ENCODE peak calls at places on chromosomes 12 and 14, in four cellular contexts. One of them, this sample, is unnamed.

GRCh38 chr14:20805485-20805884 is 2.8 kb upstream of the RNASE1 start:
- DNase-seq in HepG2: no peak
- DNase-seq in GM12878: no peak
- DNase-seq in H1: no peak
- DNase-seq in this sample: no peak

GRCh38 chr14:69571879-69572633 is 2.6 kb downstream of the CCDC177 start:
- DNase-seq in HepG2: peak
- DNase-seq in H1: no peak
- DNase-seq in GM12878: no peak
- DNase-seq in this sample: no peak

GRCh38 chr12:106865685-106866084 is 90.0 kb upstream of the TMEM263 start:
- DNase-seq in GM12878: no peak
- DNase-seq in HepG2: no peak
- DNase-seq in H1: no peak
- DNase-seq in this sample: peak

GRCh38 chr12:29838768-29839167 is 55.0 kb upstream of the TMTC1 start:
- DNase-seq in H1: no peak
- DNase-seq in GM12878: no peak
- DNase-seq in HepG2: no peak
- DNase-seq in this sample: no peak

GRCh38 chr12:43795716-43796282 is 10.3 kb downstream of the TWF1 start:
- DNase-seq in H1: no peak
- DNase-seq in GM12878: no peak
- DNase-seq in HepG2: peak
- DNase-seq in this sample: no peak

GRCh38 chr12:80620281-80620680 is 87.2 kb upstream of the MYF6 start:
- DNase-seq in GM12878: no peak
- DNase-seq in HepG2: no peak
- DNase-seq in H1: no peak
- DNase-seq in this sample: no peak

GRCh38 chr12:76250256-76250655 is 98.0 kb downstream of the BBS10 start:
- DNase-seq in GM12878: no peak
- DNase-seq in H1: no peak
- DNase-seq in HepG2: no peak
- DNase-seq in this sample: no peak

GRCh38 chr12:29427964-29428363 is 47.0 kb upstream of the ERGIC2 start:
- DNase-seq in HepG2: peak
- DNase-seq in H1: no peak
- DNase-seq in GM12878: peak
- DNase-seq in this sample: peak

GRCh38 chr12:98758331-98758730 is 113.2 kb downstream of the APAF1 start:
- DNase-seq in GM12878: no peak
- DNase-seq in H1: no peak
- DNase-seq in HepG2: no peak
- DNase-seq in this sample: no peak

GRCh38 chr12:109716092-109716479 is 2.5 kb downstream of the FAM222A start:
- DNase-seq in GM12878: no peak
- DNase-seq in H1: no peak
- DNase-seq in HepG2: no peak
- DNase-seq in this sample: no peak

GRCh38 chr12:5945071-5946008 is at the start of gene ANO2:
- DNase-seq in H1: no peak
- DNase-seq in HepG2: no peak
- DNase-seq in GM12878: no peak
- DNase-seq in this sample: peak

GRCh38 chr14:60736494-60736893 is 1.9 kb downstream of the MNAT1 start:
- DNase-seq in H1: no peak
- DNase-seq in GM12878: no peak
- DNase-seq in HepG2: peak
- DNase-seq in this sample: no peak

GRCh38 chr14:54803396-54803795 is 99.2 kb downstream of the GCH1 start:
- DNase-seq in HepG2: no peak
- DNase-seq in GM12878: no peak
- DNase-seq in H1: no peak
- DNase-seq in this sample: no peak

GRCh38 chr12:6450869-6451347 is 934 bp upstream of the TAPBPL start:
- DNase-seq in HepG2: no peak
- DNase-seq in GM12878: no peak
- DNase-seq in H1: no peak
- DNase-seq in this sample: peak

GRCh38 chr12:1928439-1929121 is 10.1 kb upstream of the CACNA2D4 start:
- DNase-seq in H1: no peak
- DNase-seq in GM12878: no peak
- DNase-seq in HepG2: no peak
- DNase-seq in this sample: no peak

GRCh38 chr14:46490150-46490769 is 161.3 kb downstream of the RPL10L start:
- DNase-seq in HepG2: peak
- DNase-seq in H1: no peak
- DNase-seq in GM12878: peak
- DNase-seq in this sample: peak

GRCh38 chr12:62778187-62778586 is 156.8 kb downstream of the PPM1H start:
- DNase-seq in GM12878: no peak
- DNase-seq in HepG2: no peak
- DNase-seq in H1: no peak
- DNase-seq in this sample: no peak

GRCh38 chr14:29800961-29801360 is 126.7 kb downstream of the PRKD1 start:
- DNase-seq in GM12878: no peak
- DNase-seq in H1: no peak
- DNase-seq in HepG2: no peak
- DNase-seq in this sample: no peak

GRCh38 chr14:56005580-56006053 is 112.6 kb upstream of the PELI2 start:
- DNase-seq in H1: no peak
- DNase-seq in GM12878: no peak
- DNase-seq in HepG2: no peak
- DNase-seq in this sample: no peak

GRCh38 chr12:85130631-85131030 is 94.5 kb downstream of the LRRIQ1 start:
- DNase-seq in H1: no peak
- DNase-seq in HepG2: no peak
- DNase-seq in GM12878: no peak
- DNase-seq in this sample: peak

GRCh38 chr12:30330565-30330964 is 365.1 kb downstream of the IPO8 start:
- DNase-seq in H1: no peak
- DNase-seq in HepG2: no peak
- DNase-seq in GM12878: no peak
- DNase-seq in this sample: peak

GRCh38 chr12:402127-402456 is 648 bp downstream of the CCDC77 start:
- DNase-seq in HepG2: peak
- DNase-seq in GM12878: no peak
- DNase-seq in H1: no peak
- DNase-seq in this sample: peak

GRCh38 chr12:32983968-32984367 is 87.4 kb upstream of the PKP2 start:
- DNase-seq in H1: peak
- DNase-seq in HepG2: no peak
- DNase-seq in GM12878: no peak
- DNase-seq in this sample: peak

GRCh38 chr12:2642176-2642892 is 152.4 kb upstream of the FKBP4 start:
- DNase-seq in H1: no peak
- DNase-seq in HepG2: no peak
- DNase-seq in GM12878: no peak
- DNase-seq in this sample: no peak

GRCh38 chr12:2845280-2845679 is 10.4 kb upstream of the NRIP2 start:
- DNase-seq in GM12878: no peak
- DNase-seq in HepG2: no peak
- DNase-seq in H1: no peak
- DNase-seq in this sample: no peak

GRCh38 chr12:93645702-93646101 is 31.5 kb upstream of the CRADD start:
- DNase-seq in GM12878: no peak
- DNase-seq in HepG2: no peak
- DNase-seq in H1: no peak
- DNase-seq in this sample: no peak

GRCh38 chr14:91693342-91693741 is 38.5 kb downstream of the CATSPERB start:
- DNase-seq in H1: no peak
- DNase-seq in GM12878: no peak
- DNase-seq in HepG2: peak
- DNase-seq in this sample: no peak

GRCh38 chr12:100672075-100672592 is 98.7 kb downstream of the GAS2L3 start:
- DNase-seq in HepG2: peak
- DNase-seq in GM12878: no peak
- DNase-seq in H1: no peak
- DNase-seq in this sample: no peak

GRCh38 chr12:51334774-51335173 is 10.8 kb upstream of the BIN2 start:
- DNase-seq in GM12878: no peak
- DNase-seq in HepG2: no peak
- DNase-seq in H1: no peak
- DNase-seq in this sample: no peak

GRCh38 chr14:61524211-61524806 is 171.0 kb upstream of the HIF1A start:
- DNase-seq in GM12878: no peak
- DNase-seq in HepG2: peak
- DNase-seq in H1: no peak
- DNase-seq in this sample: no peak

GRCh38 chr12:94973202-94973601 is 30.3 kb downstream of the NDUFA12 start:
- DNase-seq in GM12878: no peak
- DNase-seq in HepG2: no peak
- DNase-seq in H1: no peak
- DNase-seq in this sample: no peak

GRCh38 chr14:64049616-64050381 is 197.0 kb downstream of the SYNE2 start:
- DNase-seq in H1: no peak
- DNase-seq in GM12878: no peak
- DNase-seq in HepG2: no peak
- DNase-seq in this sample: no peak

GRCh38 chr14:105411017-105411941 is 8.3 kb upstream of the MTA1 start:
- DNase-seq in HepG2: no peak
- DNase-seq in H1: no peak
- DNase-seq in GM12878: no peak
- DNase-seq in this sample: no peak

GRCh38 chr12:119876761-119877638 is at the start of gene CIT:
- DNase-seq in H1: peak
- DNase-seq in GM12878: peak
- DNase-seq in HepG2: peak
- DNase-seq in this sample: peak
- TF ChIP-seq SUZ12 in H1: no peak
- TF ChIP-seq SUZ12 in GM12878: no peak
- TF ChIP-seq SUZ12 in HepG2: no peak
- TF ChIP-seq SUZ12 in this sample: no peak

GRCh38 chr14:103444837-103445524 is 59.8 kb downstream of the MARK3 start:
- DNase-seq in HepG2: no peak
- DNase-seq in H1: no peak
- DNase-seq in GM12878: no peak
- DNase-seq in this sample: no peak

GRCh38 chr14:103449762-103450161 is 64.5 kb downstream of the MARK3 start:
- DNase-seq in H1: no peak
- DNase-seq in GM12878: no peak
- DNase-seq in HepG2: no peak
- DNase-seq in this sample: no peak

GRCh38 chr14:103450423-103450822 is 65.2 kb downstream of the MARK3 start:
- DNase-seq in HepG2: no peak
- DNase-seq in H1: no peak
- DNase-seq in GM12878: no peak
- DNase-seq in this sample: no peak

GRCh38 chr14:103445783-103446182 is 60.6 kb downstream of the MARK3 start:
- DNase-seq in GM12878: no peak
- DNase-seq in HepG2: no peak
- DNase-seq in H1: no peak
- DNase-seq in this sample: no peak

GRCh38 chr14:103448097-103448496 is 62.9 kb downstream of the MARK3 start:
- DNase-seq in GM12878: no peak
- DNase-seq in HepG2: no peak
- DNase-seq in H1: no peak
- DNase-seq in this sample: no peak
- TF ChIP-seq YY1 in GM12878: no peak
- TF ChIP-seq YY1 in HepG2: no peak
- TF ChIP-seq YY1 in H1: no peak
- TF ChIP-seq YY1 in this sample: no peak

GRCh38 chr14:86944434-86944833 is 1048.5 kb downstream of the GALC start:
- DNase-seq in HepG2: no peak
- DNase-seq in GM12878: no peak
- DNase-seq in H1: no peak
- DNase-seq in this sample: no peak

GRCh38 chr14:86938356-86938755 is 1054.6 kb downstream of the GALC start:
- DNase-seq in H1: no peak
- DNase-seq in GM12878: no peak
- DNase-seq in HepG2: no peak
- DNase-seq in this sample: no peak

GRCh38 chr14:86946446-86946845 is 1046.5 kb downstream of the GALC start:
- DNase-seq in HepG2: no peak
- DNase-seq in GM12878: no peak
- DNase-seq in H1: no peak
- DNase-seq in this sample: no peak

GRCh38 chr14:86943391-86944365 is 1049.3 kb downstream of the GALC start:
- DNase-seq in H1: no peak
- DNase-seq in GM12878: no peak
- DNase-seq in HepG2: no peak
- DNase-seq in this sample: no peak

GRCh38 chr14:86942939-86943338 is 1050.0 kb downstream of the GALC start:
- DNase-seq in GM12878: no peak
- DNase-seq in HepG2: no peak
- DNase-seq in H1: no peak
- DNase-seq in this sample: no peak
- H3K4me3 ChIP-seq in GM12878: no peak
- H3K4me3 ChIP-seq in HepG2: no peak
- H3K4me3 ChIP-seq in H1: no peak
- H3K4me3 ChIP-seq in this sample: no peak

GRCh38 chr12:119308743-119309456 is 25.6 kb upstream of the CCDC60 start:
- DNase-seq in GM12878: no peak
- DNase-seq in HepG2: no peak
- DNase-seq in H1: no peak
- DNase-seq in this sample: no peak
- TF ChIP-seq SUZ12 in GM12878: no peak
- TF ChIP-seq SUZ12 in HepG2: no peak
- TF ChIP-seq SUZ12 in H1: no peak
- TF ChIP-seq SUZ12 in this sample: no peak

DNA sequence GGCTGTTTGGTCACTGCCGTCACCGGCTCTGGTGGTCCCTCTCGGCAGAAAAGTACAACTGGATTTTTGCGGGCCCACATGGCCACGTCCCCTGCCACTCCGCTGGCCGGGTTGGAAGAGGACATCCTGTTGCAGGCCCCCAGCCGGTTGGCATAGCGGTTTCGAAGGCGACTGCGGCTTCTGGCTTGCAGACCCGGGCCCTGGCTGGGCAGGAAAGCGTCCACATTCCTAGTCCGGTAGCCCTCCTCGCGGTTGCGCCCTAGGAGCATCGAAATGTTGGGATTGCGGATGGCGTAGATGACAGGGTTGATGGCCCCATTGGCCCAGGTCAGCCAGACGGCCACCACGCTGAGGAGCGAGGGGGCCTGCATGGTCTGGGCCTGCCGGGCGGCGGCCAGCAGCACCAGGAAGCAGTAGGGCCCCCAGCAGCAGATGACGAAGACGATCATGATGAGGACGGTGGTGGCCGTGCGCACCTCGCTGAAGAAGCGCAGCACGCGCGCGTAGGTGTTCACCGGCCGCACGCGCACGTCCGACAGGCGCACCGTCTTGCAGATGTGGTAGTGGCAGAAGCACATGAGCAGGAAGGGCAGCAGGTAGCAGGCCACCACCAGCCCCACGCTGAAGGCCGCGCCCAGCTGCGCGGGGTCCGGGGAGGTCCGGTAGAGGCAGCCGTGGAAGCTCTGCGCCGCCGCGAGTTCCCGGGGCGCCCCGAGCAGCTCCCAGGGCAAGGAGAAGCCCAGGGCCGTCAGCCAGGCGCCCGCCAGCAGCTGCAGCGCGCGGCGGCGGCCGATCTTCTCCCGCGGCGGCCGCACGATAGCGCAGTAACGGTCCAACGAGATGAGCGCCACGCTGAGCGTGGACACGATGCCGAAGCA is 1.2 kb downstream of the GPR135 start:
- DNase-seq in H1: no peak
- DNase-seq in GM12878: no peak
- DNase-seq in HepG2: no peak
- DNase-seq in this sample: no peak
- TF ChIP-seq YY1 in H1: no peak
- TF ChIP-seq YY1 in GM12878: no peak
- TF ChIP-seq YY1 in HepG2: no peak
- TF ChIP-seq YY1 in this sample: no peak

GRCh38 chr14:101627913-101628257 is 66.6 kb downstream of the DIO3 start:
- DNase-seq in HepG2: no peak
- DNase-seq in H1: no peak
- DNase-seq in GM12878: no peak
- DNase-seq in this sample: no peak
- H3K4me3 ChIP-seq in HepG2: no peak
- H3K4me3 ChIP-seq in H1: no peak
- H3K4me3 ChIP-seq in GM12878: no peak
- H3K4me3 ChIP-seq in this sample: no peak

This sample was measured in NT2/D1.